ENCODE peak calls at places on chromosome 16, in eight cellular contexts. R is ovary; P is CD8-positive, alpha-beta T cell; C is AG04450; K is keratinocyte; J is Caco-2; B is H1; W is psoas muscle. I is an unnamed sample.

GRCh38 chr16:67241008-67241900 is 6.0 kb downstream of the FHOD1 start:
- DNase-seq in J (peak; percentile 71), W (peak; percentile 85), C (peak; percentile 67), R (no peak), B (no peak), P (no peak), K (peak; percentile 87), I (peak; percentile 80)

GRCh38 chr16:29926675-29927522 is 873 bp upstream of the KCTD13 start:
- DNase-seq in W (no peak), B (peak; percentile 49), K (no peak), C (no peak), R (peak; percentile 47), J (peak; percentile 37), P (no peak), I (peak; percentile 32)

GRCh38 chr16:68756250-68757051 is 19.4 kb downstream of the CDH1 start:
- DNase-seq in B (no peak), K (peak; percentile 100), W (no peak), P (peak; percentile 11), R (no peak), J (peak; percentile 52), C (no peak), I (no peak)

GRCh38 chr16:12113581-12114375 is 137.2 kb downstream of the SNX29 start:
- DNase-seq in J (no peak), K (no peak), R (no peak), B (no peak), W (no peak), P (no peak), C (no peak), I (peak; percentile 59)

GRCh38 chr16:81519298-81520150 is 74.9 kb downstream of the CMIP start:
- DNase-seq in B (no peak), R (no peak), J (no peak), K (no peak), W (no peak), C (no peak), P (no peak), I (peak; percentile 47)

GRCh38 chr16:14041164-14041563 is 30.0 kb upstream of the MRTFB start:
- DNase-seq in W (no peak), J (no peak), P (no peak), B (no peak), K (no peak), C (no peak), R (no peak), I (no peak)

GRCh38 chr16:49876716-49877129 is 20.8 kb upstream of the ZNF423 start:
- DNase-seq in B (peak; percentile 99), R (peak; percentile 76), C (no peak), P (peak; percentile 23), W (peak; percentile 78), J (peak; percentile 69), K (no peak), I (peak; percentile 92)

GRCh38 chr16:19898924-19899604 is 14.4 kb upstream of the GPRC5B start:
- DNase-seq in K (no peak), J (peak; percentile 70), W (no peak), C (no peak), P (peak; percentile 22), B (peak; percentile 86), R (no peak), I (no peak)

GRCh38 chr16:963913-964695 is 6.7 kb downstream of the LMF1 start:
- DNase-seq in C (no peak), B (no peak), R (no peak), W (no peak), P (no peak), K (no peak), J (no peak), I (no peak)

GRCh38 chr16:53220585-53220984 is 165.8 kb downstream of the CHD9 start:
- DNase-seq in P (no peak), B (no peak), W (no peak), R (no peak), C (no peak), K (no peak), J (peak; percentile 22), I (no peak)

GRCh38 chr16:49365711-49366509 is 7.7 kb upstream of the C16orf78 start:
- DNase-seq in P (no peak), K (no peak), W (no peak), R (no peak), J (no peak), C (no peak), B (no peak), I (no peak)

GRCh38 chr16:71807905-71808592 is 585 bp downstream of the AP1G1 start:
- DNase-seq in C (no peak), W (no peak), K (no peak), B (no peak), R (no peak), P (no peak), J (no peak), I (no peak)

GRCh38 chr16:81831722-81832126 is 52.6 kb downstream of the PLCG2 start:
- DNase-seq in R (no peak), J (no peak), B (no peak), K (no peak), P (peak; percentile 53), W (peak; percentile 33), C (no peak), I (peak; percentile 76)

GRCh38 chr16:82855471-82855870 is 228.7 kb downstream of the CDH13 start:
- DNase-seq in B (no peak), C (no peak), K (no peak), R (no peak), P (no peak), J (no peak), W (no peak), I (no peak)

GRCh38 chr16:81371106-81371505 is 56.3 kb downstream of the GAN start:
- DNase-seq in C (no peak), W (no peak), P (no peak), R (no peak), J (no peak), B (no peak), K (no peak), I (no peak)

GRCh38 chr16:11004351-11004750 is 60.0 kb downstream of the CLEC16A start:
- DNase-seq in W (no peak), K (no peak), B (no peak), P (no peak), J (no peak), R (no peak), C (no peak), I (no peak)

GRCh38 chr16:90046122-90046970 is 27.1 kb upstream of the DBNDD1 start:
- DNase-seq in C (no peak), R (no peak), P (no peak), K (no peak), B (no peak), J (no peak), W (no peak), I (no peak)

GRCh38 chr16:83458612-83459011 is 349.2 kb upstream of the HSBP1 start:
- DNase-seq in B (no peak), P (no peak), C (no peak), W (no peak), J (no peak), R (no peak), K (no peak), I (no peak)

GRCh38 chr16:2022723-2023097 is 3.1 kb downstream of the NPW start:
- DNase-seq in B (no peak), W (no peak), R (no peak), J (peak; percentile 66), C (no peak), K (no peak), P (no peak), I (no peak)
- H3K27me3 ChIP-seq in B (peaks cover 60% of the 10 kb centered on the region), W (no peaks in the 10 kb centered on the region), R (no peaks in the 10 kb centered on the region), J (no peaks in the 10 kb centered on the region), C (peaks cover 5% of the 10 kb centered on the region), K (peaks cover 24% of the 10 kb centered on the region), P (no peaks in the 10 kb centered on the region), I (no peaks in the 10 kb centered on the region)

GRCh38 chr16:22335668-22336246 is 38.5 kb downstream of the POLR3E start:
- DNase-seq in P (no peak), W (no peak), B (peak; percentile 40), C (no peak), R (no peak), K (no peak), J (no peak), I (no peak)

GRCh38 chr16:22333457-22333994 is 36.3 kb downstream of the POLR3E start:
- DNase-seq in W (no peak), C (no peak), P (no peak), R (no peak), K (no peak), B (peak; percentile 34), J (no peak), I (peak; percentile 78)

GRCh38 chr16:22337045-22337444 is 37.4 kb downstream of the CDR2 start:
- DNase-seq in K (no peak), J (no peak), W (no peak), C (no peak), R (no peak), B (no peak), P (no peak), I (no peak)

GRCh38 chr16:22337849-22338248 is 36.6 kb downstream of the CDR2 start:
- DNase-seq in R (no peak), K (no peak), B (no peak), P (no peak), C (no peak), W (no peak), J (no peak), I (no peak)

DNA sequence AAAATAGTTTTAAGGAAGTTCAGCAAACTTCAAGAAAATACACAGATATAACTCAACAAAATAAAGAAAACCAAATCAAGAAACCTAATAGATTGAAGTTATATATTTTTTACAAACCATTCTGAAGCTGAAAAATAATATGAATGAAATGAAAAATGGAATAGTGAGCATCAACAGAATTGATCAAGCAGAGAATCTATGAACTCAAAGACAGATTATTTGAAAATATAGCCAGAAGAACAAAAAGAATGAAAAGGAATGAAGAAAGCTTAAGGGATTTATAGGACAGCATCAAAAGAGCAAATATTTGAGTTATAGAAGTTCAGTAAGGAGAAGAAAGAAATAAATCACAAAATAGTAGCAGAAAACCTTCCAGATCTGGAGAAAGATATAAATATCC is 37.8 kb downstream of the CDR2 start:
- DNase-seq in P (no peak), K (no peak), W (no peak), R (no peak), J (no peak), C (no peak), B (no peak), I (no peak)
- H3K9me3 ChIP-seq in P (peaks cover 5% of the 10 kb centered on the region), K (no peaks in the 10 kb centered on the region), W (peaks cover 15% of the 10 kb centered on the region), R (no peaks in the 10 kb centered on the region), J (peaks cover 10% of the 10 kb centered on the region), C (peaks cover 5% of the 10 kb centered on the region), B (peaks cover 8% of the 10 kb centered on the region), I (no peaks in the 10 kb centered on the region)

GRCh38 chr16:88941933-88942909 is 34.8 kb downstream of the CBFA2T3 start:
- DNase-seq in K (no peak), P (peak; percentile 68), W (peak; percentile 55), B (peak; percentile 83), C (no peak), J (peak; percentile 71), R (peak; percentile 41), I (no peak)
- H3K27me3 ChIP-seq in K (peaks cover 59% of the 10 kb centered on the region), P (peaks cover 28% of the 10 kb centered on the region), W (no peaks in the 10 kb centered on the region), B (peaks cover 29% of the 10 kb centered on the region), C (peaks cover 47% of the 10 kb centered on the region), J (no peaks in the 10 kb centered on the region), R (peaks cover 10% of the 10 kb centered on the region), I (no peaks in the 10 kb centered on the region)

DNA sequence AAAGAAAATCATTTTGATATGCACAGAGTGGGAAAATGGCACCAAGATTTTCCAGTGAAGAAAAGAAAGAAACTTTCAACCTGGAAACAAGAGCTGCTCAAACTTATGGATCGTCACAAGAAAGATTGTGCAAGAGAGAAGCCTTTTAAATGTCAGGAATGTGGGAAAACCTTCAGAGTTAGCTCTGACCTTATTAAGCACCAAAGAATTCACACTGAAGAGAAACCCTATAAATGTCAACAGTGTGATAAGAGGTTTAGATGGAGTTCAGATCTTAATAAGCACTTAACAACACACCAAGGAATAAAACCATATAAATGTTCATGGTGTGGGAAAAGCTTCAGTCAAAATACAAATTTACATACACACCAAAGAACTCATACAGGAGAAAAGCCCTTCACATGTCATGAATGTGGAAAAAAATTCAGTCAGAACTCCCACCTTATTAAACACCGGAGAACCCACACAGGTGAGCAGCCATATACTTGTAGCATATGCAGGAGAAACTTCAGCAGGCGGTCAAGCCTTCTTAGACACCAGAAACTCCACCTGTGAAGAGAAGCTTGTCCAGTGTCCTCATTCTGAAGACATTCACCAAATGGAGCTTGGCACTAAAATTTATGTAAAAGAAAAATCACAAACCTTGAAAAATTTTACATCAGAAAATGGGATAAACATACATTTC is 12.2 kb downstream of the ZNF75A start:
- DNase-seq in C (no peak), R (no peak), J (no peak), P (no peak), B (no peak), W (no peak), K (no peak), I (no peak)
- H3K9me3 ChIP-seq in C (peaks cover 58% of the 10 kb centered on the region), R (peaks cover 91% of the 10 kb centered on the region), J (peaks cover 36% of the 10 kb centered on the region), P (peaks cover 64% of the 10 kb centered on the region), B (peaks cover 81% of the 10 kb centered on the region), W (peaks cover 93% of the 10 kb centered on the region), K (peaks cover 31% of the 10 kb centered on the region), I (peaks cover 32% of the 10 kb centered on the region)